ENCODE peak calls at places on chromosomes 3 and 15, in four cellular contexts. One of them, this sample, is unnamed.

GRCh38 chr3:10224794-10225660 is 23.2 kb upstream of the TATDN2 start:
- DNase-seq in SW 1271: peak
- DNase-seq in osteoblast: no peak
- DNase-seq in HS-5: peak
- DNase-seq in this sample: peak

GRCh38 chr15:29942144-29942543 is 119.9 kb upstream of the TJP1 start:
- DNase-seq in SW 1271: no peak
- DNase-seq in osteoblast: no peak
- DNase-seq in HS-5: no peak
- DNase-seq in this sample: no peak

GRCh38 chr3:190533511-190534282 is 19.8 kb downstream of the IL1RAP start:
- DNase-seq in SW 1271: peak
- DNase-seq in osteoblast: peak
- DNase-seq in HS-5: peak
- DNase-seq in this sample: no peak

GRCh38 chr3:178036745-178037144 is 499.5 kb upstream of the KCNMB2 start:
- DNase-seq in HS-5: no peak
- DNase-seq in osteoblast: peak
- DNase-seq in SW 1271: no peak
- DNase-seq in this sample: no peak

GRCh38 chr3:152943645-152944044 is 108.7 kb downstream of the P2RY1 start:
- DNase-seq in SW 1271: no peak
- DNase-seq in HS-5: peak
- DNase-seq in osteoblast: no peak
- DNase-seq in this sample: no peak

GRCh38 chr15:90870354-90871096 is 2.1 kb downstream of the FURIN start:
- DNase-seq in osteoblast: no peak
- DNase-seq in SW 1271: peak
- DNase-seq in HS-5: no peak
- DNase-seq in this sample: no peak

GRCh38 chr15:90592144-90592887 is 62.6 kb downstream of the CRTC3 start:
- DNase-seq in SW 1271: no peak
- DNase-seq in HS-5: peak
- DNase-seq in osteoblast: peak
- DNase-seq in this sample: no peak

GRCh38 chr3:40290396-40290795 is 19.1 kb upstream of the EIF1B start:
- DNase-seq in SW 1271: no peak
- DNase-seq in osteoblast: no peak
- DNase-seq in HS-5: no peak
- DNase-seq in this sample: no peak

GRCh38 chr3:5766848-5767247 is 579.3 kb downstream of the EDEM1 start:
- DNase-seq in osteoblast: no peak
- DNase-seq in SW 1271: no peak
- DNase-seq in HS-5: no peak
- DNase-seq in this sample: no peak

GRCh38 chr3:99747915-99748314 is 69.7 kb upstream of the CMSS1 start:
- DNase-seq in SW 1271: no peak
- DNase-seq in osteoblast: no peak
- DNase-seq in HS-5: no peak
- DNase-seq in this sample: no peak

GRCh38 chr3:36817806-36818205 is 53.5 kb upstream of the DCLK3 start:
- DNase-seq in osteoblast: no peak
- DNase-seq in HS-5: no peak
- DNase-seq in SW 1271: no peak
- DNase-seq in this sample: no peak

GRCh38 chr3:194000100-194000499 is 135.8 kb upstream of the HES1 start:
- DNase-seq in HS-5: no peak
- DNase-seq in SW 1271: no peak
- DNase-seq in osteoblast: no peak
- DNase-seq in this sample: no peak

GRCh38 chr15:35067501-35068347 is 17.4 kb downstream of the NANOGP8 start:
- DNase-seq in osteoblast: no peak
- DNase-seq in HS-5: no peak
- DNase-seq in SW 1271: no peak
- DNase-seq in this sample: no peak

GRCh38 chr3:188899887-188900286 is 271.9 kb upstream of the TPRG1 start:
- DNase-seq in osteoblast: no peak
- DNase-seq in SW 1271: no peak
- DNase-seq in HS-5: no peak
- DNase-seq in this sample: no peak

GRCh38 chr3:17181413-17181907 is 296.7 kb downstream of the PLCL2 start:
- DNase-seq in SW 1271: no peak
- DNase-seq in osteoblast: no peak
- DNase-seq in HS-5: no peak
- DNase-seq in this sample: no peak

GRCh38 chr3:130834476-130834875 is 59.4 kb upstream of the ATP2C1 start:
- DNase-seq in osteoblast: no peak
- DNase-seq in HS-5: no peak
- DNase-seq in SW 1271: no peak
- DNase-seq in this sample: no peak

GRCh38 chr15:40594429-40594836 is 384 bp downstream of the KNL1 start:
- DNase-seq in osteoblast: no peak
- DNase-seq in SW 1271: no peak
- DNase-seq in HS-5: no peak
- DNase-seq in this sample: peak

GRCh38 chr3:146139586-146140110 is 21.3 kb downstream of the PLOD2 start:
- DNase-seq in osteoblast: no peak
- DNase-seq in SW 1271: no peak
- DNase-seq in HS-5: no peak
- DNase-seq in this sample: no peak

GRCh38 chr15:45821390-45821789 is 186.6 kb downstream of the SQOR start:
- DNase-seq in osteoblast: no peak
- DNase-seq in HS-5: no peak
- DNase-seq in SW 1271: no peak
- DNase-seq in this sample: no peak

GRCh38 chr3:52428151-52429005 is 16.5 kb downstream of the SEMA3G start:
- DNase-seq in SW 1271: no peak
- DNase-seq in HS-5: no peak
- DNase-seq in osteoblast: peak
- DNase-seq in this sample: peak

GRCh38 chr3:51538115-51538458 is 432 bp upstream of the RAD54L2 start:
- DNase-seq in osteoblast: peak
- DNase-seq in SW 1271: no peak
- DNase-seq in HS-5: no peak
- DNase-seq in this sample: peak

GRCh38 chr3:169552533-169552932 is 111.0 kb downstream of the MECOM start:
- DNase-seq in SW 1271: no peak
- DNase-seq in osteoblast: no peak
- DNase-seq in HS-5: no peak
- DNase-seq in this sample: no peak

GRCh38 chr15:38040615-38041014 is 106.2 kb downstream of the TMCO5A start:
- DNase-seq in SW 1271: no peak
- DNase-seq in osteoblast: no peak
- DNase-seq in HS-5: no peak
- DNase-seq in this sample: no peak

This sample was measured in GM20000.